ENCODE peak calls at places on chromosome X, in nine cellular contexts. L is stimulated activated CD4-positive, alpha-beta T cell treated with anti-CD3 and anti-CD28 coated beads, Interleukin-12 subunit alpha, Interleukin-12 subunit beta, amount 100 ng/mL, for 48 hours; O is kidney epithelial cell; Q is germinal center; Z is naive thymus-derived CD4-positive, alpha-beta T cell; C is mesothelial cell of epicardium; G is HCEC 1CT; U is lower leg skin; B is COR-L47. X is an unnamed sample.

GRCh38 chrX:64994131-64994798 is 18.0 kb upstream of the ZC4H2 start:
- DNase-seq in O (no peak), B (no peak), G (no peak), L (no peak), C (no peak), Z (no peak), U (no peak), Q (no peak), X (no peak)

GRCh38 chrX:140318306-140318705 is 186.6 kb downstream of the SOX3 start:
- DNase-seq in O (no peak), Q (no peak), U (no peak), L (no peak), G (no peak), Z (no peak), C (no peak), B (no peak), X (no peak)

GRCh38 chrX:148309413-148309812 is 191.0 kb upstream of the AFF2 start:
- DNase-seq in O (no peak), L (no peak), Z (no peak), C (no peak), G (no peak), B (no peak), Q (no peak), U (no peak), X (no peak)

GRCh38 chrX:40154229-40154852 is 56.6 kb upstream of the BCOR start:
- DNase-seq in Z (no peak), C (no peak), U (no peak), Q (no peak), L (no peak), G (peak), B (peak), O (no peak), X (no peak)

GRCh38 chrX:132216806-132217202 is 2.4 kb downstream of the RAP2C start:
- DNase-seq in Q (no peak), C (no peak), O (no peak), L (no peak), G (peak), Z (peak), U (no peak), B (no peak), X (peak)

GRCh38 chrX:69140837-69141236 is 24.4 kb downstream of the PJA1 start:
- DNase-seq in B (no peak), Z (no peak), O (no peak), C (no peak), U (no peak), L (no peak), Q (no peak), G (no peak), X (no peak)

GRCh38 chrX:97367149-97367548 is 483.4 kb downstream of the RPA4 start:
- DNase-seq in B (no peak), C (no peak), G (peak), O (no peak), U (no peak), Q (no peak), L (no peak), Z (no peak), X (no peak)

GRCh38 chrX:113868716-113869115 is 715.2 kb upstream of the HTR2C start:
- DNase-seq in U (no peak), B (no peak), O (no peak), C (no peak), Q (no peak), Z (no peak), L (no peak), G (no peak), X (no peak)

GRCh38 chrX:3582421-3582820 is 131.0 kb downstream of the PRKX start:
- DNase-seq in O (no peak), G (peak), B (no peak), Q (no peak), U (no peak), L (no peak), Z (no peak), C (no peak), X (no peak)

GRCh38 chrX:69038826-69039225 is 126.4 kb downstream of the PJA1 start:
- DNase-seq in Q (no peak), U (no peak), O (no peak), C (no peak), L (no peak), B (no peak), G (no peak), Z (no peak), X (no peak)

GRCh38 chrX:17409566-17410290 is 34.7 kb downstream of the NHS start:
- DNase-seq in C (no peak), Q (no peak), U (no peak), L (no peak), B (no peak), Z (no peak), G (no peak), O (no peak), X (no peak)

GRCh38 chrX:7941390-7942042 is 14.3 kb upstream of the PNPLA4 start:
- DNase-seq in Q (no peak), B (peak), L (no peak), Z (no peak), C (no peak), O (no peak), U (no peak), G (no peak), X (no peak)

GRCh38 chrX:46757593-46757992 is 1.3 kb downstream of the SLC9A7 start:
- DNase-seq in Q (no peak), O (no peak), B (no peak), C (no peak), U (no peak), L (no peak), G (no peak), Z (no peak), X (peak)

GRCh38 chrX:19512961-19513360 is 2.3 kb downstream of the MAP3K15 start:
- DNase-seq in Z (no peak), C (no peak), G (no peak), O (no peak), B (no peak), U (no peak), L (no peak), Q (no peak), X (no peak)

GRCh38 chrX:39957816-39958561 is 139.8 kb downstream of the BCOR start:
- DNase-seq in Q (no peak), C (no peak), G (no peak), O (no peak), L (no peak), B (no peak), U (no peak), Z (no peak), X (peak)

GRCh38 chrX:12929701-12930100 is 23.3 kb downstream of the TLR8 start:
- DNase-seq in B (no peak), Q (no peak), U (no peak), C (no peak), Z (no peak), O (no peak), L (no peak), G (peak), X (no peak)

GRCh38 chrX:150365953-150366911 is 3.1 kb downstream of the MAMLD1 start:
- DNase-seq in C (peak), L (no peak), U (peak), Q (no peak), Z (peak), O (no peak), G (peak), B (no peak), X (peak)

GRCh38 chrX:130560558-130560957 is 158.8 kb downstream of the RBMX2 start:
- DNase-seq in B (no peak), O (no peak), L (no peak), Z (no peak), C (no peak), Q (no peak), G (peak), U (no peak), X (no peak)

GRCh38 chrX:33198561-33199279 is 12.6 kb downstream of the DMD start:
- DNase-seq in C (no peak), O (no peak), B (no peak), Q (no peak), G (no peak), L (no peak), U (no peak), Z (no peak), X (no peak)

X was measured in dermis microvascular lymphatic vessel endothelial cell.